ENCODE peak calls at places on chromosomes 7 and 10, in ten cellular contexts. E is psoas muscle, S is epithelial cell of esophagus, Z is fibroblast of mammary gland, F is heart right ventricle, N is OCI-LY7, G is left ventricle myocardium inferior, P is cardiac muscle cell, T is AG09309, A is AG09319. Q is an unnamed sample.

GRCh38 chr7:2979276-2979675 is 64.4 kb downstream of the CARD11 start:
- DNase-seq in F (no peak), G (no peak), N (peak), A (no peak), Z (no peak), E (no peak), T (no peak), S (no peak), P (no peak), Q (no peak)

GRCh38 chr7:140656548-140657515 is 15.9 kb upstream of the ADCK2 start:
- DNase-seq in E (no peak), N (peak), A (no peak), F (peak), G (no peak), T (no peak), P (peak), S (peak), Z (no peak), Q (no peak)

GRCh38 chr7:135620980-135621850 is 41.1 kb upstream of the STMP1 start:
- DNase-seq in F (peak), T (peak), A (peak), N (peak), P (peak), S (peak), Z (peak), G (no peak), E (no peak), Q (peak)

GRCh38 chr7:104984591-104985258 is 29.3 kb upstream of the KMT2E start:
- DNase-seq in T (no peak), Z (no peak), E (no peak), N (no peak), A (no peak), F (no peak), S (no peak), P (no peak), G (no peak), Q (no peak)

GRCh38 chr7:96663457-96663856 is 46.2 kb downstream of the SEM1 start:
- DNase-seq in P (no peak), T (no peak), G (no peak), N (no peak), Z (no peak), E (no peak), A (no peak), F (no peak), S (no peak), Q (no peak)

GRCh38 chr10:124008187-124008970 is 85.0 kb downstream of the CHST15 start:
- DNase-seq in Z (no peak), T (no peak), G (no peak), P (no peak), E (no peak), A (no peak), F (no peak), S (no peak), N (no peak), Q (no peak)

GRCh38 chr10:43304687-43305333 is 37.9 kb upstream of the RASGEF1A start:
- DNase-seq in G (peak), N (no peak), F (peak), E (peak), P (peak), Z (peak), S (peak), A (no peak), T (no peak), Q (peak)

GRCh38 chr10:92574545-92575377 is 868 bp upstream of the IDE start:
- DNase-seq in T (no peak), P (no peak), A (no peak), F (no peak), N (peak), S (peak), G (no peak), E (no peak), Z (peak), Q (no peak)

DNA sequence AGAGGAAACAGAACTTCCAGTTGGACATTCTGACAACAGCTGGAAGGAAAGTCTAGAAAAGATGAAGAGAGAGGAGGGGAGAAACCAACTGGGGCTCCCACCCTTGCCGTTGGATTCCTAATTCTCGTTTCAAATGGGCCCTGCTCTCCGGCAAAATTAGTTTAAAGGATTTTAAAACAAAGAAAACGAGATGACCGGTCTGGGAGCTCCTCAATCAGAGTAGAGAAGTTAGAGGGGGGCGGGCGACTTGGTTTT is 1.5 kb upstream of the EN2 start:
- DNase-seq in N (no peak), Z (no peak), P (no peak), A (no peak), E (no peak), S (no peak), T (no peak), F (no peak), G (no peak), Q (no peak)
- TF ChIP-seq CTCF in N (no peak), Z (no peak), P (no peak), A (no peak), E (no peak), S (no peak), T (no peak), F (no peak), G (no peak), Q (no peak)

DNA sequence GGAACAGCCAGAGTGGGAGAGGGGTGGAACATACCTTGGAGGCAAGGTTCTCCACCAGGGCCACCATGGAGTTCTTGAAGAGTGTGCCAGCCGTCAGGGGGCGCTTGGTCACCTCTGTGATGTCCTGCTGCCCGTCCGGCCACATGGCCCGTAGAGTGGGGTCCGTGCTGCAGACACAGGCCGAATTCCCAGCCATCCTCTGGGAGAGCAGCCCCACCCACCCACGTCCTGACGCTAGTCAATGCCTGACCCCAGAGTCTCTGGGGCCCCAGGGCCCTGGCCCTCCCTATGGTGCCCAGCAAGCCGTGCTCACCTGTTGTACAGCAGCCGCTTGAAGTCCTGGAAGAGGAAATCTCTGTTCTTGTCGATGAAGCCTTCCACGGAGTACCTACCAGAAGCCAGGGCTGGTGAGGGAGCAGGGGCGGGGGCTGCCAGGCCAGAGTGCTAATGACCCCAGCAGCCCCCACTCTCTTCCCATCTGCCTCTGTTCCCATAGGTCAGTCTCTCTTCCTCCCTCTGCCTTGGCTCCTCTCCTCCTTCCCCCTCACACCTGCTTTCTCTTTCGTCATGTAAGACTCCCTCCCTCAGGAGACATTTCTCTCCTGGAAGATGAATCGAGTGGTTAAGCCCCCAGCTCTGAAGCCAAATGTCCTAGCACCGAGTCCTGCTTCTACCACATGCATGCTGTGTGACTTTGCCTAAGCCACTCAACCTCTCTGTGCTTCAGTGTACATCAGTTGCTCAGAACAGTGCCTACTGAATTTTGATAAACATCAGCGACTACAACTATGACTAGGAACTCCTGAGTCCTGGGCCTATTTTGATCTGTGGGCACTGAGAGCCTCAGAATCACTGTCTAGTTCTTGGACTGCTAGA is 11.0 kb downstream of the MYO1G start:
- DNase-seq in S (no peak), F (no peak), N (no peak), A (no peak), Z (no peak), T (no peak), E (no peak), P (peak), G (no peak), Q (no peak)
- TF ChIP-seq CTCF in S (no peak), F (no peak), N (no peak), A (peak), Z (peak), T (peak), E (no peak), P (peak), G (peak), Q (peak)

GRCh38 chr10:127378628-127379027 is 170.5 kb upstream of the NPS start:
- DNase-seq in S (no peak), Z (no peak), F (no peak), P (no peak), E (no peak), A (no peak), T (no peak), N (no peak), G (no peak), Q (no peak)

GRCh38 chr10:127374901-127375300 is 174.2 kb upstream of the NPS start:
- DNase-seq in S (no peak), Z (no peak), F (no peak), A (no peak), T (no peak), P (no peak), E (no peak), N (no peak), G (no peak), Q (no peak)

GRCh38 chr10:127374074-127374680 is 174.9 kb upstream of the NPS start:
- DNase-seq in P (no peak), T (no peak), S (no peak), A (no peak), E (no peak), G (no peak), F (no peak), Z (no peak), N (no peak), Q (no peak)

GRCh38 chr10:127375423-127375822 is 173.7 kb upstream of the NPS start:
- DNase-seq in T (no peak), N (no peak), P (no peak), G (no peak), Z (no peak), E (no peak), A (no peak), F (no peak), S (no peak), Q (no peak)

GRCh38 chr10:127376071-127376470 is 173.0 kb upstream of the NPS start:
- DNase-seq in G (no peak), S (no peak), P (no peak), F (no peak), E (no peak), T (no peak), Z (no peak), A (no peak), N (no peak), Q (no peak)
- TF ChIP-seq CTCF in G (no peak), S (no peak), P (no peak), F (no peak), E (no peak), T (no peak), Z (no peak), A (no peak), N (no peak), Q (no peak)

GRCh38 chr7:103059471-103059870 is 15.1 kb downstream of the FBXL13 start:
- DNase-seq in N (no peak), T (no peak), S (no peak), P (no peak), Z (peak), E (no peak), A (no peak), G (no peak), F (no peak), Q (no peak)

GRCh38 chr7:103065666-103066065 is 8.9 kb downstream of the FBXL13 start:
- DNase-seq in Z (peak), T (no peak), F (no peak), S (peak), P (peak), N (peak), A (no peak), E (peak), G (no peak), Q (peak)

GRCh38 chr7:103068429-103069403 is 5.9 kb downstream of the FBXL13 start:
- DNase-seq in F (no peak), Z (no peak), G (no peak), S (no peak), N (no peak), E (no peak), T (no peak), P (no peak), A (no peak), Q (no peak)

GRCh38 chr7:103063895-103064294 is 10.7 kb downstream of the FBXL13 start:
- DNase-seq in E (no peak), A (no peak), N (no peak), F (no peak), Z (no peak), T (no peak), P (no peak), G (no peak), S (no peak), Q (no peak)
- TF ChIP-seq CTCF in E (no peak), A (no peak), N (no peak), F (no peak), Z (no peak), T (no peak), P (no peak), G (no peak), S (no peak), Q (no peak)

GRCh38 chr10:75295901-75296441 is 60.2 kb upstream of the COMTD1 start:
- DNase-seq in A (no peak), Z (no peak), P (peak), E (no peak), T (no peak), F (peak), S (peak), G (no peak), N (no peak), Q (no peak)

GRCh38 chr10:75293456-75293840 is 57.7 kb upstream of the COMTD1 start:
- DNase-seq in F (no peak), Z (peak), A (no peak), S (no peak), T (no peak), G (no peak), E (no peak), P (no peak), N (no peak), Q (no peak)

GRCh38 chr10:75294518-75294865 is 58.7 kb upstream of the COMTD1 start:
- DNase-seq in N (no peak), A (no peak), T (no peak), S (no peak), P (peak), E (peak), Z (no peak), F (peak), G (peak), Q (no peak)

GRCh38 chr10:75294031-75294437 is 58.3 kb upstream of the COMTD1 start:
- DNase-seq in N (no peak), E (no peak), A (no peak), G (no peak), S (no peak), F (no peak), P (no peak), Z (peak), T (no peak), Q (no peak)

GRCh38 chr10:75294866-75295692 is 59.3 kb upstream of the COMTD1 start:
- DNase-seq in S (peak), T (peak), A (peak), F (peak), E (peak), Z (peak), P (peak), N (no peak), G (peak), Q (peak)
- TF ChIP-seq CTCF in S (peak), T (no peak), A (peak), F (peak), E (peak), Z (no peak), P (peak), N (no peak), G (peak), Q (peak)

GRCh38 chr7:4683884-4684565 is 1.9 kb downstream of the FOXK1 start:
- DNase-seq in N (peak), P (peak), T (no peak), S (peak), F (peak), Z (peak), A (peak), E (peak), G (peak), Q (no peak)
- TF ChIP-seq CTCF in N (peak), P (peak), T (peak), S (no peak), F (no peak), Z (peak), A (peak), E (no peak), G (peak), Q (peak)

GRCh38 chr7:83362786-83363185 is 200.1 kb upstream of the PCLO start:
- DNase-seq in P (no peak), Z (no peak), E (no peak), A (no peak), T (no peak), S (no peak), G (no peak), F (no peak), N (no peak), Q (no peak)

GRCh38 chr7:83366629-83367028 is 203.9 kb upstream of the PCLO start:
- DNase-seq in P (no peak), T (no peak), E (no peak), S (no peak), N (no peak), F (no peak), G (no peak), A (no peak), Z (no peak), Q (no peak)

DNA sequence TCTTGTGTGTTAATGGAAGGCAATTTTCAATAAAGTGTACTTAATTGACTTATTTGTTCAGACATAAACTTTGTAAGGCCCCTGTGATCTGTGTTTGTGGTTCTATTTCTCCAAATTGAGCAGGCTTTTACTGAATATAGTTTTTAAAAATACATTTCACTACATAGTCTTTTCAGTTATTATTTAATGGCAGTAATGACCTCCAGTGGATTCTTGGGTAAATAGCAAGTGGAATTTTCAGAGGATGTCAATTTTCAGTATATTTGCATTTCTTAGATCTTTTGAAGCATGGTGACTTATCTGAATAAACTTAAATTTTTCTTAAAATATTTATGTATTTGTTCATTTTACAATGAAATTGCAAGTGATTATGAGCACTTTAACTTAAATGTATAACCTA is 203.1 kb upstream of the PCLO start:
- DNase-seq in N (no peak), A (no peak), P (no peak), T (no peak), G (no peak), Z (peak), F (no peak), E (no peak), S (peak), Q (no peak)
- TF ChIP-seq CTCF in N (peak), A (peak), P (peak), T (peak), G (no peak), Z (no peak), F (peak), E (no peak), S (peak), Q (no peak)

DNA sequence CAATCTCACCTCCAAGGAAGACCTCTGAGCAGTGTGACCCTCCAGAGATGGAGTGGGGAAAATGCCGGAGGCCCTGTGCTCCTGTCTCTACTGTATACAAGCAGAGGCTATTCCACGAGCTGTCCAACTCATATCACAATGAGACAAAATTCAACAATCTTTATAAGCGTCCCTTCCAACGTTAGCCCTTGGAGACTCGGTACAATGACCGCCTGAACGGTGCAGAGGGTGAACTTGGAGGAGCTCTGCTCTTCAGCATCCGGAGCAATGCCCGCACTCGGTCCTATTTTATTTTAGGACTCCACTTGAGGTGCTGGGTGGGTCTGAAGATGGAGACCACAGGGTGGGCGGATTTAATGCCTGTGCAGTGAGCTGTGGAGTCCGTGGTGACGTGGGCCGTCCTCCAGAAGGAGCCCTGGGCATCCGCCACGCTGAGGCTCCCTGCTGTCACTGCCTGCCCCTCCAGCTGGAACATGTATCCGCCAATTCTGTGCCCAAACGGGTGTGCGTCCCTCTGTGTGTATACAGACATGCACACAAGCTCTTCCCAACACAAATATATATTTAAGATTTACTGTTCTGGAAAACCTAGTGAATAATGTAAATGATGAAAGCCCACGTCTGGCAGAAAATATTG is 240.0 kb upstream of the ZMIZ1 start:
- DNase-seq in Z (no peak), T (no peak), N (no peak), A (no peak), P (no peak), S (no peak), F (no peak), E (no peak), G (no peak), Q (no peak)
- TF ChIP-seq CTCF in Z (no peak), T (no peak), N (no peak), A (no peak), P (no peak), S (no peak), F (no peak), E (no peak), G (no peak), Q (no peak)

GRCh38 chr10:97889461-97890265 is 40.0 kb downstream of the GOLGA7B start:
- DNase-seq in N (no peak), G (no peak), A (peak), E (no peak), S (peak), Z (peak), P (no peak), T (no peak), F (no peak), Q (no peak)

GRCh38 chr10:97887399-97887798 is 37.8 kb downstream of the GOLGA7B start:
- DNase-seq in E (no peak), A (no peak), S (no peak), G (no peak), N (no peak), Z (no peak), F (no peak), T (no peak), P (no peak), Q (no peak)

GRCh38 chr10:97888134-97888533 is 38.5 kb downstream of the GOLGA7B start:
- DNase-seq in Z (no peak), A (no peak), T (no peak), F (no peak), E (no peak), P (no peak), S (no peak), G (no peak), N (no peak), Q (no peak)

GRCh38 chr10:97886264-97886663 is 36.6 kb downstream of the GOLGA7B start:
- DNase-seq in A (no peak), E (no peak), T (no peak), G (no peak), P (no peak), F (no peak), Z (no peak), N (no peak), S (no peak), Q (no peak)

GRCh38 chr10:97888641-97889262 is 39.1 kb downstream of the GOLGA7B start:
- DNase-seq in F (no peak), Z (peak), S (peak), E (no peak), P (no peak), G (no peak), T (peak), N (no peak), A (peak), Q (no peak)
- TF ChIP-seq CTCF in F (no peak), Z (no peak), S (no peak), E (no peak), P (peak), G (no peak), T (peak), N (no peak), A (no peak), Q (no peak)

Q was measured in neural crest cell.